ENCODE peak calls at places on chromosomes 6 and 20, in seven cellular contexts. E, I, K, X, Z, U and S are unnamed samples.

GRCh38 chr6:131867744-131868143 is 59.9 kb downstream of the ENPP1 start:
- DNase-seq in E (peak), I (no peak), K (no peak), X (no peak), Z (no peak), U (no peak), S (no peak)

GRCh38 chr6:143594647-143595046 is 83.1 kb upstream of the PHACTR2 start:
- DNase-seq in E (no peak), I (no peak), K (no peak), X (no peak), Z (no peak), U (no peak), S (no peak)

GRCh38 chr6:99473730-99474129 is 41.5 kb downstream of the USP45 start:
- DNase-seq in E (no peak), I (no peak), K (no peak), X (no peak), Z (no peak), U (no peak), S (no peak)

GRCh38 chr6:95519228-95520037 is 57.9 kb upstream of the MANEA start:
- DNase-seq in E (no peak), I (no peak), K (no peak), X (peak), Z (no peak), U (no peak), S (no peak)

GRCh38 chr6:63821442-63821841 is 185.8 kb downstream of the PHF3 start:
- DNase-seq in E (no peak), I (no peak), K (no peak), X (no peak), Z (no peak), U (no peak), S (no peak)

GRCh38 chr6:7042654-7043545 is 64.9 kb upstream of the RREB1 start:
- DNase-seq in E (peak), I (no peak), K (no peak), X (peak), Z (no peak), U (no peak), S (no peak)

GRCh38 chr6:28078050-28078449 is 2.3 kb upstream of the ZNF165 start:
- DNase-seq in E (no peak), I (no peak), K (no peak), X (peak), Z (no peak), U (no peak), S (no peak)

GRCh38 chr6:26249959-26250805 is 114.8 kb upstream of the BTN3A2 start:
- DNase-seq in E (peak), I (peak), K (peak), X (peak), Z (no peak), U (no peak), S (no peak)

GRCh38 chr6:13725570-13725969 is 13.9 kb upstream of the RANBP9 start:
- DNase-seq in E (no peak), I (no peak), K (no peak), X (no peak), Z (no peak), U (no peak), S (no peak)

DNA sequence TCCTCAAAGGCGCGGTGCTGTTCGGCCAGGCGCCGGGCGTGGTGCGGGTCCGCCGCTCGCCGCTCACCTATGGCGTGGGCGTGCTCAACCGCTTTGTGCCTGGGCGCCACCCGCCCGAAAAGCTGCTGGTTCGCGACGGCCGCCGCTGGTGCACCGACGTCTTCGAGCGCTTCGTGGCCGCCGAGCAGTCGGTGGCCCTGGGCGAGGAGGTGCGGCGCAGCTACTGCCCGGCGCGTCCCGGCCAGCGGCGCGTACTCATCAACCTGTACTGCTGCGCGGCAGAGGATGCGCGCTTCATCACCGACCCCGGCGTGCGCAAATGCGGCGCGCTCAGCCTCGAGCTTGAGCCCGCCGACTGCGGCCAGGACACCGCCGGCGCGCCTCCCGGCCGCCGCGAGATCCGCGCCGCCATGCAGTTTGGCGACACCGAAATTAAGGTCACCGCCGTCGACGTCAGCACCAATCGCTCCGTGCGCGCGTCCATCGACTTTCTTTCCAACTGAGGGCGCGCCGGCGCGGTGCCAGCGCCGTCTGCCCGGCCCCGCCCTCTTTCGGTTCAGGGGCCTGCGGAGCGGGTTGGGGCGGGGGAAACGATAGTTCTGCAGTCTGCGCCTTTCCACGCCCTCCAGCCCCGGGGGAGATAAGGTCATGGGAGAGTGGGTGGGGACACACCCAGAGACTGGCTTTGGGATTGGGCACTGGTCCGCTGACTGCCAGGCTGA is 15.7 kb downstream of the ADISSP start:
- DNase-seq in E (no peak), I (no peak), K (peak), X (no peak), Z (no peak), U (peak), S (no peak)
- TF ChIP-seq TAF1 in E (no peak), I (no peak), K (no peak), X (no peak), Z (no peak), U (peak), S (no peak)

DNA sequence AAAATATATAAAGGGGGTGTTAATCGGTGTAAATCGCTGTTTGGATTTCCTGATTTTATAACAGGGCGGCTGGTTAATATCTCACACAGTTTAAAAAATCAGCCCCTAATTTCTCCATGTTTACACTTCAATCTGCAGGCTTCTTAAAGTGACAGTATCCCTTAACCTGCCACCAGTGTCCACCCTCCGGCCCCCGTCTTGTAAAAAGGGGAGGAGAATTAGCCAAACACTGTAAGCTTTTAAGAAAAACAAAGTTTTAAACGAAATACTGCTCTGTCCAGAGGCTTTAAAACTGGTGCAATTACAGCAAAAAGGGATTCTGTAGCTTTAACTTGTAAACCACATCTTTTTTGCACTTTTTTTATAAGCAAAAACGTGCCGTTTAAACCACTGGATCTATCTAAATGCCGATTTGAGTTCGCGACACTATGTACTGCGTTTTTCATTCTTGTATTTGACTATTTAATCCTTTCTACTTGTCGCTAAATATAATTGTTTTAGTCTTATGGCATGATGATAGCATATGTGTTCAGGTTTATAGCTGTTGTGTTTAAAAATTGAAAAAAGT is 4.2 kb downstream of the SOX4 start:
- DNase-seq in E (no peak), I (no peak), K (peak), X (no peak), Z (no peak), U (no peak), S (no peak)
- TF ChIP-seq POLR2AphosphoS5 in E (no peak), I (no peak), K (no peak), X (no peak), Z (no peak), U (no peak), S (no peak)

DNA sequence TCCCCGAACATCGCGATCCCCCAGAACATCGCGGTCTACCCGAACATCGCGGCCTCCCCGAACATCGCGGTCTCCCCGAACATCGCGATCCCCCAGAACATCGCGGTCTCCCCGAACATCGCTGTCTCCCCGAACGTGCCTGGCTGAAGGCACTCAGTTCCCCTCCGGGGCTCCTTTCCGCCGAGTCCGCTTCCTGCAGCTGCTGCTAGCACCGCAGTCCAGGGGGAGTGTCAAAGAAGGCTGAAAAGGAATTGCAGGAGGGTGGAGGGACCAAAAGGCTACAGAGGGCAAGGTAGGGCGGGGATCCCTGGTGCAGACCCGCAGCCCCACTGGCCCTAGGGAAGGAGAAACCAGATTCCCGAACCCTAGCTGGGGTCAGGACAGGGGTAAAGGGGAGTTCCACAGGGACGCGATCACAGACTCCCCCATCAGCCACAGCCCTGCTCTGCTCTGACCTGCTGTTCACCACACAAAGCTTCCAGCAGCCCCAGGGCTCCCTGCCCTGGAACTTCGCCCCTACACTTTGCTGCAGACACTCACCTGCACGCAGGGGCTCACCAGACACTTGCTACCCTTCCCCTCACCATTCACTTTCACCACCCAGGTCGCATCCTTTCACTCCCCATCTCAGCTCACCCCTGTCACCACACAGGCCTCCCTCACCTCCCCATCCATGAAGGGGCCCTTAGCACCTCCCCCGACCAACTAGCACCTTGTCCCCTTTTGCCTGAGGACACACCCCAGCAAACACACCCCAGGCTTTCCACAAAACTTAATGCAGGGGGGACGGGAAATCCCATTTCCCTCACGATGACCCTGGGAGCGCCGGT is 1.7 kb downstream of the ULBP1 start:
- DNase-seq in E (no peak), I (no peak), K (peak), X (no peak), Z (peak), U (no peak), S (peak)
- TF ChIP-seq TAF1 in E (no peak), I (no peak), K (no peak), X (no peak), Z (no peak), U (no peak), S (no peak)

GRCh38 chr6:21109421-21110178 is 484.0 kb upstream of the SOX4 start:
- DNase-seq in E (peak), I (peak), K (no peak), X (peak), Z (no peak), U (no peak), S (no peak)
- TF ChIP-seq POLR2AphosphoS5 in E (no peak), I (no peak), K (no peak), X (peak), Z (no peak), U (no peak), S (no peak)

GRCh38 chr6:156954191-156954590 is 177.0 kb downstream of the ARID1B start:
- DNase-seq in E (no peak), I (no peak), K (no peak), X (no peak), Z (no peak), U (no peak), S (no peak)
- TF ChIP-seq TAF1 in E (no peak), I (no peak), K (no peak), X (no peak), Z (no peak), U (no peak), S (no peak)

GRCh38 chr6:168490757-168491156 is 49.8 kb downstream of the SMOC2 start:
- DNase-seq in E (no peak), I (no peak), K (no peak), X (no peak), Z (no peak), U (no peak), S (no peak)

GRCh38 chr6:168480481-168480880 is 39.5 kb downstream of the SMOC2 start:
- DNase-seq in E (no peak), I (no peak), K (no peak), X (no peak), Z (no peak), U (no peak), S (no peak)

DNA sequence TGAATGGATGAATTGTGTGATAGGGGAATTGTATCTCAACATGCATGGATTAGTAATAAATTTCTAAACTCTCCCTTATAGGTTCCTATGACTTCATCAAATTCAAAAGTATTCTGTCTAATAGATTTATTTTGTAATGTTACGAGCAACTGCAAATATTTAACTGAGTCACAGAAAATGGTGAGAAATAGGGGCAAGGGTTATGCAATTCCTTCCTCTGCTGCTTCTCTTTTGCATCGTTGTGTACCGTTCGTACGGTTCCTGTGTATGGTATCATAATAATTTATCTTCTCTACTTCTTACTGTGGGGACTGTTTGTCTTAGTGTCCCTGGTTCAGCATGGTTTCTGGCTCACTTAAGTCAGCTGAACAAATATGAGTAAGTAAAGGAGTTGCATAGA is 44.8 kb downstream of the SMOC2 start:
- DNase-seq in E (no peak), I (no peak), K (no peak), X (no peak), Z (no peak), U (no peak), S (no peak)
- TF ChIP-seq POLR2AphosphoS5 in E (no peak), I (no peak), K (no peak), X (no peak), Z (no peak), U (no peak), S (no peak)

GRCh38 chr6:129429953-129430352 is 280.0 kb downstream of the ARHGAP18 start:
- DNase-seq in E (no peak), I (no peak), K (no peak), X (no peak), Z (no peak), U (no peak), S (no peak)
- TF ChIP-seq TAF1 in E (no peak), I (no peak), K (no peak), X (no peak), Z (no peak), U (no peak), S (no peak)

GRCh38 chr6:66128676-66129075 is 421.6 kb upstream of the EYS start:
- DNase-seq in E (no peak), I (no peak), K (no peak), X (no peak), Z (no peak), U (no peak), S (no peak)
- TF ChIP-seq POLR2AphosphoS5 in E (no peak), I (no peak), K (no peak), X (no peak), Z (no peak), U (no peak), S (no peak)

GRCh38 chr6:35771343-35771627 is 5.1 kb upstream of the CLPSL2 start:
- DNase-seq in E (no peak), I (no peak), K (no peak), X (no peak), Z (no peak), U (no peak), S (no peak)
- TF ChIP-seq TAF1 in E (no peak), I (no peak), K (no peak), X (no peak), Z (no peak), U (no peak), S (no peak)